ENCODE peak calls at places on chromosomes 5 and 9, in five cellular contexts. N, C, B, Q and D are unnamed samples.
A peak's percentile ranks its signal among the peaks of the same experiment; 100 is the strongest.

GRCh38 chr5:139215176-139215975 is 17.2 kb upstream of the SIL1 start:
- DNase-seq in N (no peak), C (no peak), B (no peak), Q (no peak), D (no peak)

GRCh38 chr9:130927338-130927737 is 11.7 kb downstream of the FIBCD1 start:
- DNase-seq in N (no peak), C (no peak), B (no peak), Q (no peak), D (no peak)

GRCh38 chr9:102101723-102102122 is 363.3 kb upstream of the GRIN3A start:
- DNase-seq in N (no peak), C (no peak), B (no peak), Q (no peak), D (no peak)

GRCh38 chr5:133814152-133814551 is 154.3 kb downstream of the C5orf15 start:
- DNase-seq in N (no peak), C (no peak), B (no peak), Q (peak; percentile 60), D (no peak)

GRCh38 chr9:22044583-22044982 is 35.5 kb upstream of the CDKN2B start:
- DNase-seq in N (no peak), C (no peak), B (no peak), Q (no peak), D (no peak)

GRCh38 chr5:123571927-123572326 is 60.0 kb downstream of the CSNK1G3 start:
- DNase-seq in N (no peak), C (no peak), B (no peak), Q (no peak), D (no peak)

GRCh38 chr9:109483771-109484442 is 14.2 kb downstream of the PTPN3 start:
- DNase-seq in N (no peak), C (no peak), B (no peak), Q (no peak), D (no peak)

GRCh38 chr5:138890686-138891085 is 15.6 kb upstream of the LRRTM2 start:
- DNase-seq in N (no peak), C (no peak), B (no peak), Q (no peak), D (no peak)

GRCh38 chr9:127557466-127557869 is 54.6 kb upstream of the STXBP1 start:
- DNase-seq in N (no peak), C (no peak), B (no peak), Q (no peak), D (no peak)

GRCh38 chr5:168073991-168074800 is 217.2 kb upstream of the WWC1 start:
- DNase-seq in N (no peak), C (no peak), B (no peak), Q (no peak), D (no peak)

GRCh38 chr9:77451507-77451906 is 196.6 kb downstream of the GNA14 start:
- DNase-seq in N (no peak), C (no peak), B (no peak), Q (no peak), D (no peak)

GRCh38 chr5:34048143-34048542 is 5.1 kb upstream of the C1QTNF3 start:
- DNase-seq in N (no peak), C (no peak), B (no peak), Q (no peak), D (no peak)

GRCh38 chr5:1526151-1526631 is 2.4 kb upstream of the LPCAT1 start:
- DNase-seq in N (no peak), C (no peak), B (no peak), Q (peak; percentile 58), D (no peak)

GRCh38 chr9:83424831-83425230 is 113.4 kb downstream of the FRMD3 start:
- DNase-seq in N (no peak), C (no peak), B (peak; percentile 63), Q (no peak), D (no peak)

GRCh38 chr5:74394543-74394923 is 246.0 kb downstream of the ENC1 start:
- DNase-seq in N (no peak), C (no peak), B (peak; percentile 16), Q (no peak), D (no peak)

GRCh38 chr5:30505014-30505886 is 688.2 kb upstream of the CDH6 start:
- DNase-seq in N (no peak), C (no peak), B (no peak), Q (no peak), D (no peak)

GRCh38 chr9:133604214-133604613 is 5.0 kb downstream of the FAM163B start:
- DNase-seq in N (no peak), C (no peak), B (peak; percentile 74), Q (peak; percentile 19), D (no peak)

GRCh38 chr9:36207546-36208012 is 16.9 kb downstream of the CLTA start:
- DNase-seq in N (no peak), C (no peak), B (no peak), Q (no peak), D (no peak)

GRCh38 chr9:71756753-71757152 is 11.6 kb downstream of the CEMIP2 start:
- DNase-seq in N (no peak), C (no peak), B (no peak), Q (no peak), D (no peak)

GRCh38 chr9:8871796-8872470 is 1072.4 kb upstream of the DMAC1 start:
- DNase-seq in N (no peak), C (no peak), B (peak; percentile 7), Q (no peak), D (no peak)

GRCh38 chr5:36363101-36363500 is 61.4 kb upstream of the RANBP3L start:
- DNase-seq in N (no peak), C (no peak), B (no peak), Q (no peak), D (no peak)